ENCODE peak calls at places on chromosomes 12 and 14, in five cellular contexts. Z is EL; I is NCI-H1092; E is heart right ventricle; M is stimulated activated CD4-positive, alpha-beta T cell treated with anti-CD3 and anti-CD28 coated beads, Interleukin-2, amount 100 ng/mL, for 24 hours. D is an unnamed sample.

GRCh38 chr12:53320352-53321195 is 836 bp downstream of the AAAS start:
- DNase-seq in Z (no peak), I (no peak), E (no peak), M (no peak), D (no peak)

GRCh38 chr14:103512701-103513611 is 9.7 kb downstream of the CKB start:
- DNase-seq in Z (peak), I (peak), E (no peak), M (no peak), D (peak)

GRCh38 chr12:131415781-131416180 is 295.1 kb upstream of the SFSWAP start:
- DNase-seq in Z (no peak), I (no peak), E (no peak), M (no peak), D (no peak)

GRCh38 chr14:91693342-91693741 is 38.5 kb downstream of the CATSPERB start:
- DNase-seq in Z (no peak), I (no peak), E (no peak), M (no peak), D (peak)

GRCh38 chr14:64541971-64542838 is 1.7 kb downstream of the HSPA2 start:
- DNase-seq in Z (peak), I (no peak), E (no peak), M (no peak), D (no peak)

GRCh38 chr14:93832665-93833064 is 44.4 kb upstream of the PRIMA1 start:
- DNase-seq in Z (no peak), I (peak), E (peak), M (no peak), D (no peak)

GRCh38 chr14:31339743-31340142 is 80.6 kb downstream of the HEATR5A start:
- DNase-seq in Z (no peak), I (no peak), E (no peak), M (no peak), D (no peak)

GRCh38 chr12:93100610-93101009 is 171.5 kb upstream of the EEA1 start:
- DNase-seq in Z (no peak), I (no peak), E (no peak), M (no peak), D (no peak)

GRCh38 chr14:37673439-37673838 is 78.0 kb downstream of the TTC6 start:
- DNase-seq in Z (no peak), I (no peak), E (no peak), M (no peak), D (no peak)

GRCh38 chr14:97028382-97028781 is 231.2 kb downstream of the VRK1 start:
- DNase-seq in Z (no peak), I (no peak), E (no peak), M (no peak), D (no peak)

GRCh38 chr12:24363177-24363754 is 413.8 kb upstream of the SOX5 start:
- DNase-seq in Z (no peak), I (peak), E (no peak), M (no peak), D (no peak)

GRCh38 chr14:69360438-69361108 is 37.5 kb downstream of the ERH start:
- DNase-seq in Z (no peak), I (no peak), E (no peak), M (no peak), D (no peak)

GRCh38 chr14:23186913-23187654 is 3.6 kb upstream of the SLC7A8 start:
- DNase-seq in Z (peak), I (peak), E (peak), M (no peak), D (no peak)

GRCh38 chr14:100239200-100239839 is 376 bp downstream of the YY1 start:
- DNase-seq in Z (no peak), I (no peak), E (peak), M (no peak), D (no peak)

GRCh38 chr14:50345891-50346422 is 33.8 kb downstream of the DMAC2L start:
- DNase-seq in Z (no peak), I (no peak), E (no peak), M (no peak), D (no peak)

GRCh38 chr12:111427417-111428074 is 21.8 kb downstream of the SH2B3 start:
- DNase-seq in Z (no peak), I (no peak), E (no peak), M (no peak), D (no peak)

GRCh38 chr14:60657609-60657983 is 8.3 kb upstream of the SIX1 start:
- DNase-seq in Z (peak), I (no peak), E (no peak), M (no peak), D (no peak)

GRCh38 chr12:127125607-127126259 is 1141.2 kb upstream of the TMEM132C start:
- DNase-seq in Z (peak), I (no peak), E (no peak), M (peak), D (peak)

GRCh38 chr12:64744422-64745258 is 14.6 kb downstream of the GNS start:
- DNase-seq in Z (peak), I (no peak), E (no peak), M (no peak), D (no peak)

GRCh38 chr14:70183991-70184390 is 4.8 kb downstream of the SLC8A3 start:
- DNase-seq in Z (no peak), I (no peak), E (no peak), M (no peak), D (no peak)

GRCh38 chr14:105200074-105200473 is 19.0 kb upstream of the NUDT14 start:
- DNase-seq in Z (no peak), I (no peak), E (no peak), M (no peak), D (no peak)

GRCh38 chr12:123389560-123390351 is 5.8 kb downstream of the KMT5A start:
- DNase-seq in Z (peak), I (no peak), E (peak), M (peak), D (no peak)

GRCh38 chr14:103854822-103855733 is 7.7 kb upstream of the PPP1R13B start:
- DNase-seq in Z (no peak), I (no peak), E (peak), M (no peak), D (no peak)

GRCh38 chr14:67187826-67188225 is 1.4 kb upstream of the GARIN2 start:
- DNase-seq in Z (peak), I (no peak), E (no peak), M (no peak), D (peak)

GRCh38 chr12:131098178-131098981 is 144.7 kb downstream of the ADGRD1 start:
- DNase-seq in Z (no peak), I (no peak), E (no peak), M (no peak), D (no peak)

GRCh38 chr12:80627773-80628172 is 79.7 kb upstream of the MYF6 start:
- DNase-seq in Z (peak), I (no peak), E (no peak), M (no peak), D (no peak)

GRCh38 chr14:101737414-101738367 is 23.8 kb upstream of the PPP2R5C start:
- DNase-seq in Z (no peak), I (no peak), E (no peak), M (no peak), D (no peak)

GRCh38 chr12:93699271-93700141 is 22.3 kb downstream of the CRADD start:
- DNase-seq in Z (peak), I (no peak), E (no peak), M (no peak), D (peak)

GRCh38 chr14:42110167-42110566 is 503.5 kb downstream of the LRFN5 start:
- DNase-seq in Z (peak), I (peak), E (no peak), M (no peak), D (no peak)

GRCh38 chr12:1812650-1813302 is 7.6 kb upstream of the LRTM2 start:
- DNase-seq in Z (peak), I (no peak), E (peak), M (no peak), D (no peak)

GRCh38 chr12:83015390-83016225 is 328.9 kb downstream of the TMTC2 start:
- DNase-seq in Z (peak), I (no peak), E (no peak), M (no peak), D (no peak)

GRCh38 chr14:46988312-46988711 is 336.7 kb upstream of the RPL10L start:
- DNase-seq in Z (no peak), I (no peak), E (no peak), M (no peak), D (no peak)